ENCODE peak calls at places on chromosomes 16 and 17, in six cellular contexts. One of them, this sample, is unnamed.

GRCh38 chr16:28823291-28823718 is 506 bp downstream of the ATXN2L start:
- DNase-seq in AML-193: no peak
- DNase-seq in A549: no peak
- DNase-seq in anterior cingulate cortex: no peak
- DNase-seq in endothelial cell: peak
- DNase-seq in KBM-7: no peak
- DNase-seq in this sample: no peak

GRCh38 chr17:35588196-35588920 is 1.2 kb downstream of the AP2B1 start:
- DNase-seq in AML-193: peak
- DNase-seq in A549: peak
- DNase-seq in anterior cingulate cortex: no peak
- DNase-seq in endothelial cell: no peak
- DNase-seq in KBM-7: no peak
- DNase-seq in this sample: no peak

GRCh38 chr17:47895254-47895855 is 681 bp upstream of the SP2 start:
- DNase-seq in AML-193: peak
- DNase-seq in A549: peak
- DNase-seq in anterior cingulate cortex: no peak
- DNase-seq in endothelial cell: no peak
- DNase-seq in KBM-7: no peak
- DNase-seq in this sample: no peak

GRCh38 chr17:72425796-72426173 is 305.0 kb downstream of the SOX9 start:
- DNase-seq in AML-193: no peak
- DNase-seq in A549: no peak
- DNase-seq in anterior cingulate cortex: no peak
- DNase-seq in endothelial cell: no peak
- DNase-seq in KBM-7: no peak
- DNase-seq in this sample: no peak

GRCh38 chr16:69131167-69131748 is 1.1 kb downstream of the CHTF8 start:
- DNase-seq in AML-193: peak
- DNase-seq in A549: peak
- DNase-seq in anterior cingulate cortex: no peak
- DNase-seq in endothelial cell: peak
- DNase-seq in KBM-7: peak
- DNase-seq in this sample: peak

GRCh38 chr16:76946879-76947278 is 244.1 kb upstream of the MON1B start:
- DNase-seq in AML-193: no peak
- DNase-seq in A549: peak
- DNase-seq in anterior cingulate cortex: no peak
- DNase-seq in endothelial cell: no peak
- DNase-seq in KBM-7: peak
- DNase-seq in this sample: no peak

GRCh38 chr17:57264776-57265175 is 8.5 kb downstream of the MSI2 start:
- DNase-seq in AML-193: no peak
- DNase-seq in A549: no peak
- DNase-seq in anterior cingulate cortex: no peak
- DNase-seq in endothelial cell: no peak
- DNase-seq in KBM-7: no peak
- DNase-seq in this sample: no peak

GRCh38 chr16:8458481-8458880 is 131.8 kb downstream of the TMEM114 start:
- DNase-seq in AML-193: no peak
- DNase-seq in A549: no peak
- DNase-seq in anterior cingulate cortex: no peak
- DNase-seq in endothelial cell: no peak
- DNase-seq in KBM-7: no peak
- DNase-seq in this sample: no peak

This sample was measured in NCI-H345.